ENCODE peak calls at places on chromosomes 1 and 21, in eight cellular contexts. M, W, G, I, B, J, Y and N are unnamed samples.

GRCh38 chr21:45590246-45590725 is 48.0 kb upstream of the SLC19A1 start:
- DNase-seq in J (peak; percentile 92), Y (no peak), W (peak; percentile 80), I (peak; percentile 34), G (peak; percentile 79), M (peak; percentile 70), B (no peak), N (no peak)

GRCh38 chr1:205994342-205994741 is 8.9 kb downstream of the RAB7B start:
- DNase-seq in M (no peak), B (no peak), G (peak; percentile 72), J (no peak), I (no peak), Y (no peak), W (no peak), N (no peak)

GRCh38 chr1:52139817-52140540 is 1.9 kb upstream of the ZFYVE9 start:
- DNase-seq in J (no peak), B (no peak), G (no peak), Y (peak; percentile 43), I (peak; percentile 85), W (no peak), M (no peak), N (no peak)

GRCh38 chr1:54507033-54507432 is 41.0 kb upstream of the ACOT11 start:
- DNase-seq in W (no peak), I (no peak), J (no peak), Y (no peak), M (no peak), G (no peak), B (no peak), N (no peak)

GRCh38 chr21:43645987-43646386 is 13.3 kb downstream of the HSF2BP start:
- DNase-seq in J (no peak), I (no peak), G (no peak), B (no peak), Y (no peak), W (no peak), M (no peak), N (no peak)

GRCh38 chr1:3745071-3745470 is 7.2 kb upstream of the CCDC27 start:
- DNase-seq in G (no peak), B (no peak), W (no peak), M (no peak), J (peak; percentile 44), I (no peak), Y (no peak), N (no peak)

GRCh38 chr1:101257500-101258325 is 20.9 kb downstream of the S1PR1 start:
- DNase-seq in M (peak; percentile 27), G (no peak), Y (no peak), J (no peak), W (peak; percentile 32), B (no peak), I (no peak), N (no peak)

GRCh38 chr21:34280389-34280795 is 83.4 kb upstream of the KCNE2 start:
- DNase-seq in I (no peak), G (peak; percentile 81), Y (no peak), M (no peak), J (no peak), W (peak; percentile 32), B (no peak), N (no peak)

GRCh38 chr1:244012232-244012631 is 38.9 kb upstream of the ZBTB18 start:
- DNase-seq in I (peak; percentile 88), Y (peak; percentile 39), J (no peak), B (no peak), M (no peak), G (no peak), W (peak; percentile 44), N (no peak)

GRCh38 chr21:25107708-25108107 is 499.6 kb downstream of the MRPL39 start:
- DNase-seq in B (no peak), Y (peak; percentile 72), J (no peak), G (no peak), M (no peak), I (peak; percentile 98), W (no peak), N (no peak)

GRCh38 chr1:231590453-231591198 is 36.0 kb upstream of the DISC1 start:
- DNase-seq in Y (peak; percentile 49), B (peak; percentile 14), M (peak; percentile 29), J (no peak), W (peak; percentile 49), I (peak; percentile 65), G (no peak), N (peak; percentile 48)

GRCh38 chr1:93304716-93305138 is 41.0 kb upstream of the DR1 start:
- DNase-seq in Y (peak; percentile 48), I (peak; percentile 54), W (no peak), J (no peak), M (peak; percentile 53), G (no peak), B (peak; percentile 48), N (peak; percentile 50)

GRCh38 chr1:24486296-24487065 is 16.2 kb upstream of the RCAN3 start:
- DNase-seq in I (no peak), G (peak; percentile 48), Y (no peak), B (no peak), J (no peak), W (no peak), M (peak; percentile 45), N (no peak)

GRCh38 chr1:169779970-169780369 is 14.7 kb downstream of the METTL18 start:
- DNase-seq in I (peak; percentile 81), M (no peak), Y (peak; percentile 15), G (no peak), W (no peak), B (no peak), J (no peak), N (no peak)

GRCh38 chr1:25744140-25744581 is 55.8 kb upstream of the SELENON start:
- DNase-seq in B (no peak), Y (no peak), I (peak; percentile 34), W (peak; percentile 88), G (no peak), J (no peak), M (no peak), N (peak; percentile 39)

GRCh38 chr1:47582891-47583608 is 145.2 kb downstream of the FOXD2 start:
- DNase-seq in W (no peak), J (no peak), I (peak; percentile 12), M (no peak), B (no peak), G (peak; percentile 28), Y (no peak), N (no peak)

GRCh38 chr1:6784560-6785317 is 515 bp upstream of the CAMTA1 start:
- DNase-seq in J (peak; percentile 97), I (peak; percentile 100), W (peak; percentile 100), G (peak; percentile 100), M (peak; percentile 99), B (peak; percentile 100), Y (peak; percentile 100), N (peak; percentile 100)

GRCh38 chr1:119108993-119109392 is 31.5 kb downstream of the WARS2 start:
- DNase-seq in J (no peak), G (no peak), M (no peak), I (no peak), B (no peak), Y (no peak), W (no peak), N (no peak)

GRCh38 chr1:208433086-208433485 is 188.9 kb upstream of the PLXNA2 start:
- DNase-seq in M (no peak), G (no peak), J (no peak), Y (no peak), W (no peak), B (peak; percentile 5), I (peak; percentile 12), N (no peak)

GRCh38 chr1:114488739-114489138 is 22.3 kb downstream of the TRIM33 start:
- DNase-seq in W (no peak), Y (no peak), M (no peak), I (no peak), J (no peak), B (no peak), G (no peak), N (no peak)
- H3K9me3 ChIP-seq in W (no peaks in the 10 kb centered on the region), Y (no peaks in the 10 kb centered on the region), M (no peaks in the 10 kb centered on the region), I (no peaks in the 10 kb centered on the region), J (no peaks in the 10 kb centered on the region), B (peaks cover 17% of the 10 kb centered on the region), G (no peaks in the 10 kb centered on the region), N (no peaks in the 10 kb centered on the region)

GRCh38 chr1:1598051-1598719 is 1.8 kb downstream of the FNDC10 start:
- DNase-seq in W (peak; percentile 26), Y (no peak), J (peak; percentile 65), B (no peak), M (no peak), I (no peak), G (no peak), N (no peak)
- H3K27me3 ChIP-seq in W (peaks cover 6% of the 10 kb centered on the region), Y (peaks cover 28% of the 10 kb centered on the region), J (peaks cover 66% of the 10 kb centered on the region), B (peaks cover 20% of the 10 kb centered on the region), M (no peaks in the 10 kb centered on the region), I (peaks cover 12% of the 10 kb centered on the region), G (peaks cover 62% of the 10 kb centered on the region), N (peaks cover 5% of the 10 kb centered on the region)

GRCh38 chr1:228734881-228735801 is at the start of gene RHOU:
- DNase-seq in B (peak; percentile 67), W (peak; percentile 79), M (peak; percentile 67), G (peak; percentile 88), Y (no peak), I (peak; percentile 45), J (peak; percentile 96), N (no peak)

GRCh38 chr1:228735871-228736586 is 750 bp downstream of the RHOU start:
- DNase-seq in J (peak; percentile 85), Y (no peak), B (no peak), I (peak; percentile 19), G (no peak), M (peak; percentile 39), W (peak; percentile 42), N (no peak)

GRCh38 chr1:228739826-228740225 is 4.5 kb downstream of the RHOU start:
- DNase-seq in M (no peak), I (no peak), Y (no peak), G (no peak), W (no peak), J (no peak), B (no peak), N (no peak)

GRCh38 chr1:228736844-228737415 is 1.7 kb downstream of the RHOU start:
- DNase-seq in I (no peak), J (no peak), G (no peak), Y (no peak), W (no peak), M (no peak), B (no peak), N (no peak)

DNA sequence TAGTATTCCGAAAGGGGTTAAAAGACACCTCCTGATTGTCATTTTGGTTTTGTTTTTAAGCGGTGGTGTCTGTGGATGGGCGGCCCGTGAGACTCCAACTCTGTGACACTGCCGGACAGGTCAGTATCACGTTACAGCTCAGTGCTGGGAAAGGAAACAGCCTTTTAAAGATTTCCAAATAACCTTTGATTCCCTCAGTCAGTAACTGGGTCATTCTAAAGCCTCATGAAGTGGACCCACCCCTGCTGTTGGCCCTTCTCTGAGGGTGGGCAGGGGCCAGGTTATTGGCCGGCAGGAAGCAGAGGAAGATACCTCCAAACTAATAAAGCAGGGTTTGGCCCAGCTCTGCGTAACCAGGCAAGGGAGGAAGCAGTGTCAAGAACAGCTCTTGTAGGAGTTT is 2.3 kb downstream of the RHOU start:
- DNase-seq in B (no peak), Y (no peak), J (no peak), I (no peak), W (no peak), G (no peak), M (no peak), N (no peak)
- H3K4me3 ChIP-seq in B (no peak overlapping the region), Y (no peak overlapping the region), J (peak overlapping the region; percentile 67), I (no peak overlapping the region), W (no peak overlapping the region), G (peak overlapping the region; percentile 80), M (no peak overlapping the region), N (no peak overlapping the region)

DNA sequence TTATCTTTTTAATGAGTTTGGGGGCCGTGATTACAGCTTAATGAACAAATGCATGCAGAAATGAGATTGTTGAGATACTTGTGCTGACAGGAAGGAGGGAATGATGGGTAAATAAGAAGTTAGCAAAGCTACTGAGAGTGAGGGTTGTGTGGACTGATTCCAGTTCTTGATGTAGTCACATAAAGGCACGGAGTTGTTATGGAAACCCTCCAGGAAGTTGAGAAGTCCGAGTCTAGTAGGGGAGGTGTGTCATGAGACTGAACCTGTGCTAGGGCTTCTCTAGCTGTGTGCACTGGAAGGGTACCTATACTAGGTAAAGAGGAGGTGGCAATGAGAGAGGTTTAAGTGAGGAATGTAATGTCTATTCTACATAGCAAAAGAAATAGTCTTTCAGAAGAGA is 475.7 kb downstream of the USP25 start:
- DNase-seq in W (no peak), J (no peak), Y (no peak), G (no peak), B (no peak), I (peak; percentile 30), M (no peak), N (no peak)
- H3K9me3 ChIP-seq in W (no peaks in the 10 kb centered on the region), J (no peaks in the 10 kb centered on the region), Y (no peaks in the 10 kb centered on the region), G (no peaks in the 10 kb centered on the region), B (peaks cover 36% of the 10 kb centered on the region), I (no peaks in the 10 kb centered on the region), M (no peaks in the 10 kb centered on the region), N (no peaks in the 10 kb centered on the region)